ENCODE peak calls at places on chromosomes 4 and X, in six cellular contexts. M, I, K, Q, A and L are unnamed samples.

GRCh38 chr4:144709793-144710525 is 64.0 kb downstream of the HHIP start:
- DNase-seq in K (peak; percentile 79), Q (no peak), I (no peak), A (no peak), M (no peak), L (no peak)

GRCh38 chr4:18882468-18882867 is 860.9 kb upstream of the LCORL start:
- DNase-seq in Q (no peak), K (peak; percentile 68), M (no peak), A (no peak), I (no peak), L (no peak)

GRCh38 chr4:180617203-180617602 is 1626.0 kb upstream of the TENM3 start:
- DNase-seq in I (no peak), A (peak; percentile 21), Q (no peak), K (no peak), M (no peak), L (no peak)

GRCh38 chr4:30821275-30821674 is 101.1 kb downstream of the PCDH7 start:
- DNase-seq in M (no peak), I (no peak), K (no peak), Q (no peak), A (no peak), L (no peak)

GRCh38 chrX:110734894-110735541 is 60.6 kb downstream of the CHRDL1 start:
- DNase-seq in Q (no peak), M (no peak), A (no peak), K (no peak), I (no peak), L (no peak)

GRCh38 chr4:68373513-68373912 is 23.6 kb upstream of the YTHDC1 start:
- DNase-seq in Q (peak; percentile 14), K (peak; percentile 54), I (peak; percentile 61), A (no peak), M (peak; percentile 70), L (no peak)

GRCh38 chrX:103540145-103540544 is 20.9 kb upstream of the RAB40A start:
- DNase-seq in I (no peak), A (no peak), K (no peak), Q (no peak), M (no peak), L (no peak)

GRCh38 chr4:154559141-154559841 is 3.5 kb upstream of the FGB start:
- DNase-seq in I (peak; percentile 43), M (no peak), A (peak; percentile 52), Q (no peak), K (peak; percentile 75), L (peak; percentile 55)

GRCh38 chr4:176755624-176756023 is 37.1 kb downstream of the VEGFC start:
- DNase-seq in Q (no peak), I (no peak), K (no peak), M (no peak), A (no peak), L (no peak)